ENCODE peak calls at places on chromosomes 12 and 14, in eight cellular contexts. F, S, L, U, W, T, B and K are unnamed samples.

GRCh38 chr12:65649126-65649525 is 175.2 kb upstream of the HMGA2 start:
- DNase-seq in F (no peak), S (no peak), L (no peak), U (peak), W (no peak), T (no peak), B (no peak), K (no peak)

GRCh38 chr12:124679533-124680371 is 112.3 kb upstream of the NCOR2 start:
- DNase-seq in F (peak), S (no peak), L (peak), U (no peak), W (no peak), T (no peak), B (no peak), K (no peak)

GRCh38 chr14:95341115-95341514 is 21.4 kb upstream of the CLMN start:
- DNase-seq in F (no peak), S (no peak), L (no peak), U (no peak), W (no peak), T (no peak), B (no peak), K (no peak)

GRCh38 chr12:101407054-101407437 is 526 bp downstream of the ARL1 start:
- DNase-seq in F (no peak), S (no peak), L (peak), U (no peak), W (peak), T (no peak), B (peak), K (no peak)

GRCh38 chr12:122793685-122794106 is 19.3 kb downstream of the CCDC62 start:
- DNase-seq in F (no peak), S (no peak), L (no peak), U (peak), W (peak), T (no peak), B (peak), K (peak)

GRCh38 chr12:25257590-25258324 is 7.0 kb upstream of the KRAS start:
- DNase-seq in F (no peak), S (no peak), L (no peak), U (no peak), W (no peak), T (no peak), B (no peak), K (no peak)

GRCh38 chr12:106226884-106227640 is 20.8 kb downstream of the CKAP4 start:
- DNase-seq in F (no peak), S (no peak), L (no peak), U (peak), W (peak), T (no peak), B (peak), K (peak)

GRCh38 chr14:104676130-104676693 is 13.2 kb upstream of the INF2 start:
- DNase-seq in F (no peak), S (no peak), L (no peak), U (no peak), W (no peak), T (no peak), B (no peak), K (no peak)

GRCh38 chr12:120290541-120291312 is 976 bp downstream of the RNU4-2 start:
- DNase-seq in F (no peak), S (no peak), L (no peak), U (peak), W (peak), T (no peak), B (peak), K (no peak)

GRCh38 chr12:95805864-95806669 is 15.5 kb upstream of the NTN4 start:
- DNase-seq in F (no peak), S (no peak), L (no peak), U (peak), W (no peak), T (no peak), B (peak), K (no peak)

GRCh38 chr12:94187351-94187750 is 39.0 kb downstream of the PLXNC1 start:
- DNase-seq in F (no peak), S (no peak), L (no peak), U (no peak), W (no peak), T (no peak), B (no peak), K (no peak)

GRCh38 chr12:105921055-105921454 is 217.7 kb downstream of the NUAK1 start:
- DNase-seq in F (no peak), S (no peak), L (no peak), U (no peak), W (no peak), T (no peak), B (no peak), K (no peak)

GRCh38 chr14:38254565-38255407 is 1.1 kb downstream of the CLEC14A start:
- DNase-seq in F (no peak), S (no peak), L (no peak), U (no peak), W (no peak), T (no peak), B (no peak), K (no peak)

GRCh38 chr12:93108958-93109357 is 179.9 kb upstream of the EEA1 start:
- DNase-seq in F (no peak), S (no peak), L (no peak), U (no peak), W (no peak), T (no peak), B (no peak), K (no peak)